ENCODE peak calls at places on chromosome 9, in seven cellular contexts. V, Z, I, R, H, U and M are unnamed samples.

GRCh38 chr9:110069326-110070248 is 138.4 kb downstream of the C9orf152 start:
- DNase-seq in V (no peak), Z (no peak), I (peak; percentile 54), R (no peak), H (peak; percentile 90), U (peak; percentile 12), M (no peak)

GRCh38 chr9:804026-804425 is 37.5 kb upstream of the DMRT1 start:
- DNase-seq in V (no peak), Z (no peak), I (no peak), R (no peak), H (no peak), U (no peak), M (no peak)

GRCh38 chr9:104069288-104069687 is 24.8 kb upstream of the SMC2 start:
- DNase-seq in V (no peak), Z (no peak), I (no peak), R (no peak), H (no peak), U (no peak), M (no peak)

GRCh38 chr9:10571699-10572098 is 41.1 kb downstream of the PTPRD start:
- DNase-seq in V (no peak), Z (no peak), I (no peak), R (no peak), H (no peak), U (no peak), M (no peak)

GRCh38 chr9:136711751-136712689 is at the start of gene DIPK1B:
- DNase-seq in V (no peak), Z (peak; percentile 86), I (no peak), R (no peak), H (no peak), U (peak; percentile 46), M (no peak)

GRCh38 chr9:129162497-129162896 is 15.6 kb downstream of the IER5L start:
- DNase-seq in V (no peak), Z (no peak), I (no peak), R (no peak), H (no peak), U (no peak), M (no peak)

GRCh38 chr9:2777454-2777853 is 60.1 kb downstream of the KCNV2 start:
- DNase-seq in V (no peak), Z (no peak), I (no peak), R (no peak), H (no peak), U (no peak), M (no peak)

GRCh38 chr9:129752915-129753724 is at the start of gene PTGES:
- DNase-seq in V (peak; percentile 17), Z (no peak), I (peak; percentile 50), R (no peak), H (peak; percentile 89), U (peak; percentile 65), M (peak; percentile 69)

GRCh38 chr9:128372188-128372641 is 1.0 kb downstream of the URM1 start:
- DNase-seq in V (no peak), Z (no peak), I (no peak), R (no peak), H (no peak), U (no peak), M (no peak)